ENCODE peak calls at places on chromosomes 6 and 20, in seven cellular contexts. Q is cardiac muscle cell, A is fibroblast of villous mesenchyme, N is A673, T is stomach, O is pancreas, H is heart right ventricle. Y is an unnamed sample.

GRCh38 chr6:63675138-63675537 is 39.5 kb downstream of the PHF3 start:
- DNase-seq in Q (no peak), A (no peak), N (no peak), T (no peak), O (no peak), H (no peak), Y (no peak)

GRCh38 chr20:34473262-34473883 is 42.8 kb upstream of the DYNLRB1 start:
- DNase-seq in Q (peak; percentile 70), A (peak; percentile 77), N (peak; percentile 64), T (no peak), O (no peak), H (peak; percentile 26), Y (peak; percentile 38)

GRCh38 chr6:84426002-84426705 is 198.7 kb upstream of the CEP162 start:
- DNase-seq in Q (no peak), A (no peak), N (no peak), T (no peak), O (no peak), H (no peak), Y (no peak)

GRCh38 chr6:160128125-160128683 is 6.6 kb downstream of the SLC22A1 start:
- DNase-seq in Q (no peak), A (no peak), N (no peak), T (peak; percentile 7), O (no peak), H (no peak), Y (no peak)

GRCh38 chr6:134168580-134169223 is 116.3 kb upstream of the SLC2A12 start:
- DNase-seq in Q (no peak), A (peak; percentile 68), N (peak; percentile 43), T (no peak), O (no peak), H (no peak), Y (peak; percentile 24)

GRCh38 chr6:26125015-26125690 is 37.9 kb downstream of the HFE start:
- DNase-seq in Q (peak; percentile 38), A (peak; percentile 40), N (no peak), T (peak; percentile 41), O (peak; percentile 44), H (no peak), Y (no peak)

GRCh38 chr6:110946498-110946897 is 12.0 kb upstream of the GTF3C6 start:
- DNase-seq in Q (no peak), A (no peak), N (no peak), T (no peak), O (no peak), H (no peak), Y (no peak)

GRCh38 chr20:19888269-19888669 is 128.9 kb upstream of the NAA20 start:
- DNase-seq in Q (no peak), A (no peak), N (no peak), T (no peak), O (no peak), H (no peak), Y (no peak)

GRCh38 chr20:33702861-33703260 is 16.7 kb upstream of the E2F1 start:
- DNase-seq in Q (no peak), A (no peak), N (no peak), T (no peak), O (no peak), H (peak; percentile 70), Y (no peak)

GRCh38 chr6:81844686-81845085 is 92.2 kb upstream of the TENT5A start:
- DNase-seq in Q (no peak), A (peak; percentile 35), N (no peak), T (no peak), O (no peak), H (no peak), Y (peak; percentile 48)

GRCh38 chr6:90290991-90291390 is 5.7 kb downstream of the BACH2 start:
- DNase-seq in Q (no peak), A (no peak), N (no peak), T (no peak), O (no peak), H (no peak), Y (no peak)

GRCh38 chr20:1423625-1424106 is 30.8 kb upstream of the FKBP1A start:
- DNase-seq in Q (peak; percentile 43), A (peak; percentile 92), N (peak; percentile 93), T (peak; percentile 77), O (peak; percentile 34), H (no peak), Y (peak; percentile 53)

GRCh38 chr6:170029416-170030283 is 261.2 kb downstream of the DLL1 start:
- DNase-seq in Q (no peak), A (no peak), N (no peak), T (peak; percentile 11), O (no peak), H (no peak), Y (no peak)

GRCh38 chr6:157019733-157020132 is 242.6 kb downstream of the ARID1B start:
- DNase-seq in Q (no peak), A (peak; percentile 36), N (peak; percentile 59), T (no peak), O (no peak), H (no peak), Y (peak; percentile 25)
- TF ChIP-seq CTCF in Q (no peak), A (peak; percentile 16), N (peak; percentile 35), T (no peak), O (no peak), H (no peak), Y (peak; percentile 19)

GRCh38 chr20:47506335-47506734 is 4.6 kb downstream of the NCOA3 start:
- DNase-seq in Q (no peak), A (no peak), N (no peak), T (no peak), O (no peak), H (no peak), Y (no peak)
- H3K4me3 ChIP-seq in Q (no peak overlapping the region), A (no peak overlapping the region), N (no peak overlapping the region), T (no peak overlapping the region), O (no peak overlapping the region), H (no peak overlapping the region), Y (no peak overlapping the region)

DNA sequence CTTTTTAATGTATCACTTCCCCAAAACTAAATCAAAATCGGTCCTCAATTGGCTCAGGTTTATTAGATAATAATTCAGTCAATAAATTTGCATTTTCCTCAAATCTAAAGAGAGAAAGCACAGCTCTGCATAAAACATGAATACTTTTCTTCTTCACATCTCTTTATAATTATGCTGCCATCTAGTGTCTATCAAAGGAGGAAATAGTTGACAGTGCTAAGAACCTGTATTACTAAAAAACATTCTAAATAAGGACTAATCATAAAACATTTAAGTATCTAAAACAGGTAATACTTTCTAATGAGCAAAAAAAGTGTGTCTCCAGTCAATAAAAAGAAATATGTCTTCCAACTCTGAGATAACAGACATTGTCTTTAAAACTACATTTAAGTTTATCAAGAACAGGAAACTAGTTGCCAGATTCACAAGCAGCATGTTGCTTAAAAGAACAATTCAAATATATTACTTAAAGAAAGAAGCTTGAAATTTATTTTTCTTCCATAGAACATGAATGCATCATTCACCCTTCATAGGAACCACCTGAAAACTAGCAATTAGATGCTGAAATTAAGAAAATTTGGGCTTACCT is 56.5 kb upstream of the DST start:
- DNase-seq in Q (no peak), A (peak; percentile 57), N (peak; percentile 60), T (no peak), O (no peak), H (no peak), Y (peak; percentile 50)
- TF ChIP-seq CTCF in Q (peak; percentile 49), A (peak; percentile 41), N (peak; percentile 74), T (no peak), O (peak; percentile 35), H (peak; percentile 62), Y (peak; percentile 63)

GRCh38 chr6:105029581-105029980 is 72.7 kb downstream of the LIN28B start:
- DNase-seq in Q (no peak), A (no peak), N (no peak), T (no peak), O (no peak), H (no peak), Y (no peak)

GRCh38 chr6:105021399-105021798 is 64.5 kb downstream of the LIN28B start:
- DNase-seq in Q (no peak), A (no peak), N (no peak), T (no peak), O (no peak), H (no peak), Y (no peak)

GRCh38 chr6:105028898-105029297 is 72.0 kb downstream of the LIN28B start:
- DNase-seq in Q (no peak), A (no peak), N (no peak), T (no peak), O (no peak), H (no peak), Y (no peak)

GRCh38 chr6:105022416-105022815 is 65.5 kb downstream of the LIN28B start:
- DNase-seq in Q (no peak), A (no peak), N (no peak), T (no peak), O (no peak), H (no peak), Y (no peak)

GRCh38 chr6:105024803-105025202 is 67.9 kb downstream of the LIN28B start:
- DNase-seq in Q (no peak), A (peak; percentile 10), N (no peak), T (no peak), O (no peak), H (no peak), Y (no peak)
- H3K4me3 ChIP-seq in Q (no peak overlapping the region), A (no peak overlapping the region), N (no peak overlapping the region), T (no peak overlapping the region), O (no peak overlapping the region), H (no peak overlapping the region), Y (no peak overlapping the region)

DNA sequence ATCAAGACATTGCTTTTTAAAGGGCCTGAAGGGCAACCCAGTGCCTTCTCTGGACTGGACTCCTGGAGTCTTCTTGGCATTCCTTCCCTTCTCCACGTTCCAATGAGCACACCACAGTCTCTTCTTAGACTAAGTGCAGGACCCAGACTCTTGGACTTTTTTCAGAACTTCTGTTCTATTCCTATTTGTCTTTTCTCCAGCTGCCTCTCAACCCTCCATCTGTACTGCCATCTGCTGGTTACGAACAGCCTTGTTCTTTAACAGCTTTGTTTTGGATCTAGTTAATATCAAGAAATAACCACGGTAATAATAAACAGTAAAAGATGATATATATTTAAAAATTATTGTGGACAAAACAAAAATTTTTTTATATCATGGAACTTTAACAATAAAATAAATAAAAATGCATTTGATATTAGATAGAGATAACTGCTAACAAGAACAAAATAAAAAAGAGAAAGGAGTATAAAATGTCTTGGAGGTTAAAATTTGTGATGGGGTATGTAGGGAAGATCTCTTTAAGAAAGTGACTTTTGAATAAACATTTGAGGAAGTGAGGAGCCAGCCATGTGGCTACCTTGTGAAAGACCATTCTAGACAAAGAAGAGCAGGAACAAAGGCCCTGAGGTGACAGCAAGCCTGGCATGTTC is 105.1 kb upstream of the HCRTR2 start:
- DNase-seq in Q (peak; percentile 66), A (peak; percentile 55), N (peak; percentile 71), T (peak; percentile 32), O (peak; percentile 18), H (no peak), Y (peak; percentile 73)
- TF ChIP-seq CTCF in Q (peak; percentile 63), A (peak; percentile 74), N (peak; percentile 85), T (no peak), O (peak; percentile 47), H (peak; percentile 59), Y (peak; percentile 82)

DNA sequence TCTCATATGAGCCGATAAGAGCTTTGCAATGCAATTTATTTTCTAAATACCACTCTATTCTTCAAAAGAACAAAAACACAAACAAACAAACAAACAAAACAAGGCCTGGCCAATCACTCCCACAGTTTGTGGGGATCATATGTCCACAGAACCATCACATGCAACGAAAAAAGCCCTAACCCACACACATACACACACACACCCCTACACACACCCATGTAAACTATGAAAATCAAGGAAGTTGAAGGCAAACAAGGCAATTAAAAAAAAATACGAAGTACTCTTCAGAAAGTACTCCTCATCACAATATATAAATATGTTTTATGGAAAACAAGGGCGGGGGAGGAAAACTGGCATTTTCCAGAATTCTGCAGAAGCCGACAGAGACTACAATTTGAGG is 66.2 kb upstream of the PTGIS start:
- DNase-seq in Q (no peak), A (no peak), N (no peak), T (no peak), O (no peak), H (no peak), Y (no peak)
- H3K4me3 ChIP-seq in Q (no peak overlapping the region), A (no peak overlapping the region), N (no peak overlapping the region), T (no peak overlapping the region), O (no peak overlapping the region), H (no peak overlapping the region), Y (no peak overlapping the region)